ENCODE peak calls at places on chromosomes 16 and 17, in six cellular contexts. O is naive B cell, K is ELF-1, M is KG1, Z is cerebellum, S is Caco-2. D is an unnamed sample.

GRCh38 chr16:1790611-1791255 is 2.8 kb downstream of the IGFALS start:
- DNase-seq in O (no peak), K (no peak), M (no peak), Z (peak), S (no peak), D (no peak)

GRCh38 chr16:88851616-88852015 is 5.1 kb downstream of the GALNS start:
- DNase-seq in O (no peak), K (no peak), M (no peak), Z (no peak), S (no peak), D (no peak)

GRCh38 chr16:79991918-79992317 is 391.4 kb upstream of the MAF start:
- DNase-seq in O (no peak), K (peak), M (no peak), Z (no peak), S (no peak), D (no peak)

GRCh38 chr16:69711115-69711740 is 15.1 kb downstream of the NQO1 start:
- DNase-seq in O (no peak), K (no peak), M (no peak), Z (no peak), S (no peak), D (no peak)

GRCh38 chr17:2013994-2014317 is 11.2 kb downstream of the RTN4RL1 start:
- DNase-seq in O (no peak), K (no peak), M (no peak), Z (no peak), S (no peak), D (no peak)

GRCh38 chr16:2962334-2963073 is 1.6 kb upstream of the KREMEN2 start:
- DNase-seq in O (no peak), K (no peak), M (no peak), Z (no peak), S (no peak), D (no peak)

GRCh38 chr16:89599902-89600301 is 13.5 kb upstream of the DPEP1 start:
- DNase-seq in O (no peak), K (no peak), M (no peak), Z (no peak), S (no peak), D (no peak)

GRCh38 chr16:86818701-86819522 is 240.6 kb downstream of the FOXL1 start:
- DNase-seq in O (no peak), K (peak), M (no peak), Z (no peak), S (no peak), D (no peak)

GRCh38 chr16:88770459-88771293 is 14.3 kb downstream of the PIEZO1 start:
- DNase-seq in O (peak), K (peak), M (peak), Z (no peak), S (peak), D (peak)

GRCh38 chr17:57988301-57989010 is 402 bp upstream of the VEZF1 start:
- DNase-seq in O (peak), K (peak), M (peak), Z (peak), S (peak), D (peak)

GRCh38 chr17:40309031-40309937 is at the start of gene RARA:
- DNase-seq in O (peak), K (peak), M (no peak), Z (peak), S (peak), D (no peak)

GRCh38 chr17:68509151-68510057 is 2.8 kb upstream of the PRKAR1A start:
- DNase-seq in O (no peak), K (no peak), M (no peak), Z (no peak), S (no peak), D (peak)

GRCh38 chr17:50087246-50087911 is 7.8 kb upstream of the PDK2 start:
- DNase-seq in O (peak), K (peak), M (peak), Z (peak), S (peak), D (peak)

GRCh38 chr17:1787301-1787902 is 25.5 kb downstream of the SERPINF1 start:
- DNase-seq in O (no peak), K (peak), M (no peak), Z (no peak), S (no peak), D (no peak)

GRCh38 chr17:7253082-7253481 is 1.1 kb downstream of the ELP5 start:
- DNase-seq in O (no peak), K (no peak), M (no peak), Z (no peak), S (no peak), D (no peak)

GRCh38 chr17:62617894-62618472 is 9.5 kb upstream of the MRC2 start:
- DNase-seq in O (no peak), K (no peak), M (no peak), Z (no peak), S (no peak), D (no peak)

GRCh38 chr17:75031972-75032895 is 14.5 kb downstream of the ATP5PD start:
- DNase-seq in O (peak), K (no peak), M (no peak), Z (peak), S (peak), D (peak)

GRCh38 chr17:78316115-78316866 is 43.6 kb downstream of the SOCS3 start:
- DNase-seq in O (no peak), K (no peak), M (no peak), Z (no peak), S (no peak), D (no peak)

GRCh38 chr16:57801856-57802634 is at the start of gene KIFC3:
- DNase-seq in O (peak), K (peak), M (no peak), Z (peak), S (peak), D (peak)

GRCh38 chr16:48053346-48053745 is 102.4 kb downstream of the ABCC12 start:
- DNase-seq in O (no peak), K (peak), M (no peak), Z (peak), S (peak), D (no peak)

GRCh38 chr16:4172070-4172469 is 55.8 kb upstream of the ADCY9 start:
- DNase-seq in O (no peak), K (no peak), M (no peak), Z (no peak), S (no peak), D (no peak)